ENCODE peak calls at places on chromosomes 6 and 20, in nine cellular contexts. C, H, U, V, D, X, W, G and Y are unnamed samples.

GRCh38 chr6:128492386-128492785 is 28.0 kb downstream of the PTPRK start:
- DNase-seq in W (no peak), C (no peak), X (no peak), V (no peak), U (peak; percentile 83), H (no peak), G (no peak), D (no peak), Y (no peak)

GRCh38 chr6:21883528-21883927 is 290.0 kb downstream of the SOX4 start:
- DNase-seq in D (no peak), C (no peak), H (no peak), W (no peak), X (no peak), U (no peak), G (no peak), V (no peak), Y (no peak)

GRCh38 chr20:21303872-21304586 is 898 bp downstream of the XRN2 start:
- DNase-seq in H (no peak), D (no peak), X (no peak), G (no peak), C (no peak), U (no peak), W (peak; percentile 36), V (no peak), Y (no peak)

GRCh38 chr6:46042355-46042999 is 26.8 kb upstream of the CLIC5 start:
- DNase-seq in V (no peak), G (peak; percentile 25), C (peak; percentile 15), H (peak; percentile 64), X (no peak), W (peak; percentile 74), D (peak; percentile 57), U (peak; percentile 59), Y (peak; percentile 4)

GRCh38 chr20:14928083-14928482 is 590.7 kb upstream of the FLRT3 start:
- DNase-seq in W (no peak), X (no peak), U (peak; percentile 47), G (no peak), D (no peak), V (no peak), C (no peak), H (no peak), Y (peak; percentile 56)

GRCh38 chr6:112680076-112680475 is 332.9 kb downstream of the RFPL4B start:
- DNase-seq in H (no peak), V (no peak), G (no peak), C (no peak), W (no peak), D (no peak), U (no peak), X (no peak), Y (no peak)

GRCh38 chr20:46400828-46401477 is 5.5 kb downstream of the ELMO2 start:
- DNase-seq in U (peak; percentile 25), X (no peak), G (peak; percentile 88), W (peak; percentile 45), D (no peak), H (peak; percentile 28), C (no peak), V (peak; percentile 7), Y (no peak)

GRCh38 chr6:107666084-107666981 is 157.8 kb downstream of the SCML4 start:
- DNase-seq in D (no peak), U (peak; percentile 48), V (no peak), W (peak; percentile 49), G (no peak), C (no peak), X (no peak), H (no peak), Y (no peak)

GRCh38 chr6:115055579-115055978 is 712.8 kb upstream of the HS3ST5 start:
- DNase-seq in G (no peak), U (no peak), D (no peak), C (no peak), X (no peak), W (no peak), V (no peak), H (no peak), Y (no peak)

GRCh38 chr6:16785496-16785895 is 24.2 kb upstream of the ATXN1 start:
- DNase-seq in X (no peak), G (no peak), W (no peak), C (no peak), V (no peak), D (no peak), H (no peak), U (no peak), Y (no peak)

GRCh38 chr20:23186808-23187207 is 100.7 kb upstream of the CD93 start:
- DNase-seq in D (no peak), C (no peak), G (no peak), H (no peak), X (no peak), W (no peak), V (no peak), U (no peak), Y (no peak)

GRCh38 chr20:32512047-32512385 is 73.1 kb downstream of the NOL4L start:
- DNase-seq in X (no peak), C (no peak), W (no peak), U (no peak), V (no peak), D (no peak), H (no peak), G (no peak), Y (no peak)

GRCh38 chr6:32081168-32081624 is 27.9 kb downstream of the TNXB start:
- DNase-seq in H (no peak), C (peak; percentile 72), X (no peak), G (no peak), V (no peak), U (no peak), W (peak; percentile 95), D (peak; percentile 88), Y (no peak)

GRCh38 chr6:100440935-100441334 is 23.8 kb downstream of the SIM1 start:
- DNase-seq in H (no peak), U (no peak), D (no peak), X (no peak), V (no peak), C (no peak), G (no peak), W (no peak), Y (no peak)

GRCh38 chr6:48113130-48113529 is 2.1 kb upstream of the PTCHD4 start:
- DNase-seq in D (no peak), W (no peak), X (no peak), G (no peak), C (no peak), U (no peak), V (no peak), H (peak; percentile 7), Y (no peak)

GRCh38 chr20:63320616-63321147 is 27.7 kb downstream of the COL20A1 start:
- DNase-seq in W (no peak), X (no peak), D (no peak), V (no peak), U (no peak), C (no peak), G (no peak), H (no peak), Y (no peak)

GRCh38 chr20:34268145-34268544 is 26.9 kb downstream of the ASIP start:
- DNase-seq in G (no peak), V (no peak), D (no peak), W (no peak), H (no peak), X (no peak), C (no peak), U (no peak), Y (no peak)

GRCh38 chr6:118719351-118720124 is 68.1 kb upstream of the CEP85L start:
- DNase-seq in C (no peak), W (no peak), X (no peak), H (no peak), V (peak; percentile 18), G (peak; percentile 33), U (no peak), D (no peak), Y (no peak)
- H3K27me3 ChIP-seq in C (no peaks in the 10 kb centered on the region), W (no peaks in the 10 kb centered on the region), X (no peaks in the 10 kb centered on the region), H (no peaks in the 10 kb centered on the region), V (no peaks in the 10 kb centered on the region), G (no peaks in the 10 kb centered on the region), U (no peaks in the 10 kb centered on the region), D (no peaks in the 10 kb centered on the region), Y (no peaks in the 10 kb centered on the region)

DNA sequence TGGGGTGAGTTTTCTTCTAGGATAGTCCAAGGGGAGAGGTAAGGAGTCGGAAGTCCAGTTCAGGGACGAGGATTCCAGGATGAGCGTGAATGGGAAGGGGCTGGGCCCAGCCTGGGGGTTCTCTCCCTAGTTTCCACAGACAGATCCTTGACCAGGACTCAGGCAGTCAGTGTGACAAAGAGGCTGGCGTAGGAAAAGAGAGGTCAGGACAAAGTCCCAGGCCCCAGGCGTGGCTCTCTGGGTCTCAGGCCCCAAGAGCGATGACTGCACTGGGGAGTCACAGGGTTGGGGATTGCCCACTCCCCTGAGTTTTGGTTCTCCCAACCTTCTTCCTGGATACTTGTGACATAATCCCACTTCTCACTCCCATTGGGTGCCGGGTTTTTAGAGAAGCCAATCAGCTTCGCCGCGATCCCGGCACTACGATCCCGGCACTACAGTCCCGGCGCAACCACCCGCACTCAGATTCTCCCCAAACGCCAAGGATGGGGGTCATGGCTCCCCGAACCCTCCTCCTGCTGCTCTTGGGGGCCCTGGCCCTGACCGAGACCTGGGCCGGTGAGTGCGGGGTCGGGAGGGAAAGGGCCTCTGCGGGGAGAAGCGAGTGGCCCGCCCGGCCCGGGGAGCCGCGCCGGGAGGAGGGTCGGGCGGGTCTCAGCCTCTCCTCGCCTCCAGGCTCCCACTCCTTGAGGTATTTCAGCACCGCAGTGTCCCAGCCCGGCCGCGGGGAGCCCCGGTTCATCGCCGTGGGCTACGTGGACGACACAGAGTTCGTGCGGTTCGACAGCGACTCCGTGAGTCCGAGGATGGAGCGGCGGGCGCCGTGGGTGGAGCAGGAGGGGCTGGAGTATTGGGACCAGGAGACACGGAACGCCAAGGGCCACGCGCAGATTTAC is 46.2 kb upstream of the TRIM26 start:
- DNase-seq in G (peak; percentile 57), C (peak; percentile 56), W (peak; percentile 78), H (peak; percentile 92), X (peak; percentile 69), U (peak; percentile 85), V (peak; percentile 39), D (peak; percentile 89), Y (peak; percentile 72)
- H3K27me3 ChIP-seq in G (no peaks in the 10 kb centered on the region), C (no peaks in the 10 kb centered on the region), W (peaks cover 19% of the 10 kb centered on the region), H (peaks cover 17% of the 10 kb centered on the region), X (no peaks in the 10 kb centered on the region), U (peaks cover 1% of the 10 kb centered on the region), V (no peaks in the 10 kb centered on the region), D (no peaks in the 10 kb centered on the region), Y (peaks cover 17% of the 10 kb centered on the region)

GRCh38 chr20:37673429-37673828 is 20.4 kb upstream of the CTNNBL1 start:
- DNase-seq in W (no peak), D (no peak), H (no peak), G (no peak), U (no peak), C (no peak), X (no peak), V (no peak), Y (no peak)
- H3K27me3 ChIP-seq in W (no peaks in the 10 kb centered on the region), D (no peaks in the 10 kb centered on the region), H (no peaks in the 10 kb centered on the region), G (no peaks in the 10 kb centered on the region), U (peaks cover 17% of the 10 kb centered on the region), C (peaks cover 43% of the 10 kb centered on the region), X (no peaks in the 10 kb centered on the region), V (no peaks in the 10 kb centered on the region), Y (no peaks in the 10 kb centered on the region)

DNA sequence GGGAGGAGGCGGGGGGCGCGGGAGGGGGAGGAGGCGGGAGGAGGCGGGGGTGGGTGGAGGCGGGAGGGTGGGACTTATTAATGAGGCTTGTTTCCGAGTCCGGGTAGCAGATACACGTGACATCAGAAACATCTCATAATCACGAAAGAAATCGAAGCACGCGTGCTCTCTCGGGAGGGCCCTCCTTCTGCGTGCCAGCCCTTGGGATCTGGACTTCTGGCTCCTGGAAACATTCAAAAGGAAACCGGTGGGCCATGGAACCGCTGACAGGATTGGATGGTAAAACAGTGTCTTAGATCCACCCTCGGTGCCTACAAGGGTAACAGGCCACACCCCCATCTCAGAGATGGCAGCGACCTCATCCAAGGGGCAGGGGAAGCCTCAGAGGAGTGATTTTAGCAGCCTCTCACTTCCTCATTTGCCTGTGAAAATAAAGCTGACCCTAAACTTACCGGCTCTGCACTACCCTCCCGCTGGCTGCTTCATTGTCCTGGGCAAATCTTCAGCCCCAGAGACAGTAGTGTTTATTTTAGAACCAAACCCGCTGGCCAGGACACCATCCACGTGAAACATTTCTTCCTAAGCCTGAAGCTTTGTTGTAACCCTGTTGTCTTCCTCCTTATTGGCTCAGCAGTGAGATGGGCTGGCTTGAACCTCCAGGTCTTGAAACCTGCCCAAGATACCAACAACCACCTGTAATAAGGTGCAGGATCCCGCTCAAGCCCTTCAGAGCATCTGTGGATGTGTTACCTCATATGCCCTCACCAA is 97.5 kb downstream of the PSMG4 start:
- DNase-seq in X (peak; percentile 65), V (peak; percentile 48), U (peak; percentile 35), C (peak; percentile 56), W (peak; percentile 73), H (peak; percentile 92), G (peak; percentile 78), D (peak; percentile 89), Y (peak; percentile 39)
- H3K27me3 ChIP-seq in X (no peaks in the 10 kb centered on the region), V (no peaks in the 10 kb centered on the region), U (no peaks in the 10 kb centered on the region), C (no peaks in the 10 kb centered on the region), W (no peaks in the 10 kb centered on the region), H (peaks cover 40% of the 10 kb centered on the region), G (no peaks in the 10 kb centered on the region), D (no peaks in the 10 kb centered on the region), Y (no peaks in the 10 kb centered on the region)